ENCODE peak calls at places on chromosomes 3 and 15, in six cellular contexts. H is mammary epithelial cell; M is stimulated activated CD4-positive, alpha-beta T cell treated with anti-CD3 and anti-CD28 coated beads, Interleukin-15, amount 100 ng/mL, for 1 hour; W is GF-D8; T is LoVo; B is HS-5. F is an unnamed sample.

GRCh38 chr3:131819656-131820055 is 215.2 kb downstream of the CPNE4 start:
- DNase-seq in B (no peak), T (no peak), M (no peak), H (no peak), W (no peak), F (no peak)

GRCh38 chr3:101868534-101869464 is 19.5 kb downstream of the NFKBIZ start:
- DNase-seq in W (no peak), M (no peak), T (peak), B (no peak), H (no peak), F (no peak)

GRCh38 chr3:143775401-143775970 is 72.8 kb downstream of the SLC9A9 start:
- DNase-seq in W (no peak), H (peak), T (peak), M (no peak), B (peak), F (no peak)

GRCh38 chr3:71240035-71240434 is 343.5 kb downstream of the FOXP1 start:
- DNase-seq in B (no peak), T (no peak), H (no peak), M (no peak), W (no peak), F (no peak)

GRCh38 chr15:68730491-68731317 is 90.0 kb downstream of the ANP32A start:
- DNase-seq in M (no peak), T (peak), B (no peak), H (peak), W (no peak), F (peak)

GRCh38 chr3:55128201-55128870 is 200.5 kb upstream of the LRTM1 start:
- DNase-seq in W (no peak), B (no peak), H (no peak), M (no peak), T (no peak), F (peak)

GRCh38 chr3:60743631-60744164 is 507.6 kb downstream of the FHIT start:
- DNase-seq in H (no peak), W (peak), T (no peak), M (no peak), B (no peak), F (peak)

GRCh38 chr3:161890147-161890625 is 393.6 kb downstream of the OTOL1 start:
- DNase-seq in W (no peak), B (peak), M (no peak), T (peak), H (peak), F (no peak)

GRCh38 chr15:68995754-68996141 is 18.7 kb upstream of the NOX5 start:
- DNase-seq in T (no peak), W (no peak), H (no peak), B (no peak), M (no peak), F (no peak)

GRCh38 chr3:189862385-189863023 is 231.3 kb downstream of the TP63 start:
- DNase-seq in H (peak), B (no peak), T (no peak), W (no peak), M (no peak), F (no peak)

GRCh38 chr15:71195242-71195641 is 80.0 kb downstream of the THSD4 start:
- DNase-seq in W (no peak), M (no peak), B (no peak), T (no peak), H (no peak), F (no peak)

GRCh38 chr3:45480218-45480617 is 91.8 kb downstream of the LARS2 start:
- DNase-seq in T (no peak), H (peak), M (no peak), B (no peak), W (no peak), F (no peak)

GRCh38 chr15:95734422-95735316 is 595.8 kb upstream of the NR2F2 start:
- DNase-seq in M (no peak), H (peak), B (no peak), W (peak), T (no peak), F (no peak)

GRCh38 chr15:74133071-74133702 is 2.8 kb downstream of the ISLR2 start:
- DNase-seq in M (no peak), B (no peak), H (no peak), W (no peak), T (no peak), F (no peak)

GRCh38 chr3:111998661-111999641 is at the start of gene TAGLN3:
- DNase-seq in W (no peak), M (no peak), B (no peak), T (no peak), H (peak), F (peak)

GRCh38 chr15:33699691-33700447 is 268.4 kb upstream of the CHRM5 start:
- DNase-seq in W (no peak), T (no peak), H (no peak), M (no peak), B (no peak), F (no peak)

GRCh38 chr15:77607894-77608261 is 24.8 kb downstream of the LINGO1 start:
- DNase-seq in W (no peak), T (no peak), H (no peak), M (no peak), B (no peak), F (no peak)

GRCh38 chr3:31210068-31210650 is 315.7 kb upstream of the GADL1 start:
- DNase-seq in B (no peak), H (no peak), T (no peak), W (no peak), M (no peak), F (no peak)

GRCh38 chr3:171255236-171255806 is 204.9 kb downstream of the TNIK start:
- DNase-seq in W (no peak), M (no peak), B (no peak), T (no peak), H (peak), F (no peak)

GRCh38 chr15:89781055-89781454 is 4.9 kb downstream of the MESP2 start:
- DNase-seq in H (peak), B (no peak), T (no peak), W (no peak), M (no peak), F (no peak)